ENCODE peak calls at places on chromosomes 13 and 19, in nine cellular contexts. L is GOT3; Z is NCI-H2081; M is upper lobe of right lung; P is astrocyte of the spinal cord; F is HT-29; V is activated CD8-positive, alpha-beta memory T cell treated with anti-CD3 and anti-CD28 coated beads for 48 hours; S is WERI-Rb-1; K is head of caudate nucleus. G is an unnamed sample.

GRCh38 chr19:46898731-46899130 is 37.9 kb downstream of the ARHGAP35 start:
- DNase-seq in L (peak), Z (no peak), M (no peak), P (peak), F (no peak), V (no peak), S (no peak), K (no peak), G (no peak)

GRCh38 chr19:14473915-14474578 is 1.1 kb downstream of the PTGER1 start:
- DNase-seq in L (no peak), Z (no peak), M (peak), P (no peak), F (no peak), V (no peak), S (no peak), K (peak), G (no peak)

GRCh38 chr13:109773276-109773675 is 13.1 kb downstream of the IRS2 start:
- DNase-seq in L (no peak), Z (no peak), M (no peak), P (peak), F (peak), V (no peak), S (no peak), K (no peak), G (no peak)

GRCh38 chr13:110653271-110653670 is 37.9 kb downstream of the NAXD start:
- DNase-seq in L (no peak), Z (no peak), M (no peak), P (no peak), F (no peak), V (no peak), S (no peak), K (no peak), G (no peak)

GRCh38 chr19:33859016-33859415 is 62.3 kb downstream of the KCTD15 start:
- DNase-seq in L (no peak), Z (no peak), M (no peak), P (no peak), F (no peak), V (no peak), S (no peak), K (no peak), G (no peak)

GRCh38 chr13:29684441-29684840 is 89.0 kb upstream of the SLC7A1 start:
- DNase-seq in L (no peak), Z (no peak), M (no peak), P (peak), F (no peak), V (no peak), S (no peak), K (no peak), G (no peak)

GRCh38 chr19:3284759-3285646 is 60.5 kb downstream of the CELF5 start:
- DNase-seq in L (no peak), Z (peak), M (peak), P (peak), F (peak), V (peak), S (peak), K (no peak), G (peak)

GRCh38 chr19:35903550-35904179 is 1.3 kb downstream of the HCST start:
- DNase-seq in L (no peak), Z (peak), M (peak), P (peak), F (peak), V (peak), S (no peak), K (peak), G (peak)

GRCh38 chr19:4673726-4674125 is 3.6 kb upstream of the MYDGF start:
- DNase-seq in L (no peak), Z (no peak), M (no peak), P (no peak), F (no peak), V (no peak), S (no peak), K (no peak), G (no peak)

GRCh38 chr13:104871456-104871855 is 1664.0 kb downstream of the EFNB2 start:
- DNase-seq in L (no peak), Z (no peak), M (no peak), P (no peak), F (no peak), V (no peak), S (no peak), K (no peak), G (no peak)

GRCh38 chr13:48648446-48648845 is 5.3 kb upstream of the CYSLTR2 start:
- DNase-seq in L (no peak), Z (no peak), M (no peak), P (no peak), F (no peak), V (no peak), S (no peak), K (no peak), G (no peak)

G was measured in ecto neural progenitor cell.